ENCODE peak calls at places on chromosomes 6 and 20, in seven cellular contexts. J, B, H, X, E, D and Z are unnamed samples.

GRCh38 chr20:11050350-11050749 is 376.6 kb upstream of the JAG1 start:
- DNase-seq in J (no peak), H (no peak), E (no peak), D (no peak), B (no peak), X (no peak), Z (no peak)

GRCh38 chr6:112883095-112883494 is 536.0 kb downstream of the RFPL4B start:
- DNase-seq in J (no peak), B (no peak), H (no peak), X (peak), E (no peak), D (peak), Z (no peak)

GRCh38 chr6:96059586-96059985 is 43.8 kb downstream of the FUT9 start:
- DNase-seq in D (no peak), J (no peak), B (no peak), H (no peak), E (no peak), X (peak), Z (no peak)

GRCh38 chr6:130620338-130620781 is 206.8 kb upstream of the SMLR1 start:
- DNase-seq in B (no peak), H (no peak), J (no peak), X (peak), E (no peak), D (no peak), Z (peak)

GRCh38 chr6:115643762-115644161 is 416.9 kb downstream of the FRK start:
- DNase-seq in B (no peak), H (no peak), J (no peak), D (peak), E (no peak), X (peak), Z (peak)

GRCh38 chr20:54086444-54087134 is 16.2 kb upstream of the BCAS1 start:
- DNase-seq in J (no peak), X (no peak), D (peak), E (no peak), B (no peak), H (no peak), Z (no peak)

GRCh38 chr6:158752613-158753012 is 66.6 kb downstream of the EZR start:
- DNase-seq in H (no peak), J (no peak), B (peak), E (peak), D (no peak), X (no peak), Z (peak)

GRCh38 chr6:170371588-170371987 is 65.0 kb downstream of the FAM120B start:
- DNase-seq in X (no peak), B (no peak), D (peak), J (no peak), H (no peak), E (no peak), Z (no peak)

GRCh38 chr20:58665606-58666005 is 14.5 kb downstream of the STX16 start:
- DNase-seq in E (peak), B (no peak), H (no peak), D (no peak), X (no peak), J (no peak), Z (no peak)

GRCh38 chr20:52056203-52057062 is 135.1 kb downstream of the ZFP64 start:
- DNase-seq in H (no peak), D (peak), X (peak), B (no peak), E (no peak), J (no peak), Z (peak)

GRCh38 chr6:133062702-133063319 is 178.3 kb upstream of the EYA4 start:
- DNase-seq in X (no peak), H (no peak), B (no peak), J (no peak), E (no peak), D (peak), Z (no peak)

GRCh38 chr20:34604980-34605788 is 46.7 kb downstream of the MAP1LC3A start:
- DNase-seq in D (peak), X (peak), H (no peak), E (no peak), J (no peak), B (no peak), Z (peak)

GRCh38 chr6:113120577-113121285 is 736.4 kb upstream of the MARCKS start:
- DNase-seq in E (no peak), J (no peak), B (no peak), X (peak), H (no peak), D (peak), Z (peak)

GRCh38 chr6:7151381-7151780 is 43.6 kb downstream of the RREB1 start:
- DNase-seq in J (no peak), X (no peak), E (no peak), D (no peak), H (no peak), B (no peak), Z (no peak)

GRCh38 chr20:17612975-17613327 is 43.1 kb downstream of the DSTN start:
- DNase-seq in B (no peak), E (no peak), H (no peak), X (no peak), D (no peak), J (no peak), Z (peak)

GRCh38 chr6:142302427-142303190 is 802 bp downstream of the ADGRG6 start:
- DNase-seq in H (no peak), B (no peak), D (peak), J (no peak), E (no peak), X (no peak), Z (no peak)

GRCh38 chr6:142301421-142302391 is at the start of gene ADGRG6:
- DNase-seq in X (peak), H (peak), B (peak), E (peak), D (peak), J (no peak), Z (peak)

GRCh38 chr6:142300302-142300701 is 1.5 kb upstream of the ADGRG6 start:
- DNase-seq in X (no peak), B (no peak), H (no peak), D (no peak), J (no peak), E (no peak), Z (no peak)

GRCh38 chr6:142303191-142303564 is 1.4 kb downstream of the ADGRG6 start:
- DNase-seq in B (no peak), D (peak), E (no peak), J (no peak), X (no peak), H (no peak), Z (no peak)

DNA sequence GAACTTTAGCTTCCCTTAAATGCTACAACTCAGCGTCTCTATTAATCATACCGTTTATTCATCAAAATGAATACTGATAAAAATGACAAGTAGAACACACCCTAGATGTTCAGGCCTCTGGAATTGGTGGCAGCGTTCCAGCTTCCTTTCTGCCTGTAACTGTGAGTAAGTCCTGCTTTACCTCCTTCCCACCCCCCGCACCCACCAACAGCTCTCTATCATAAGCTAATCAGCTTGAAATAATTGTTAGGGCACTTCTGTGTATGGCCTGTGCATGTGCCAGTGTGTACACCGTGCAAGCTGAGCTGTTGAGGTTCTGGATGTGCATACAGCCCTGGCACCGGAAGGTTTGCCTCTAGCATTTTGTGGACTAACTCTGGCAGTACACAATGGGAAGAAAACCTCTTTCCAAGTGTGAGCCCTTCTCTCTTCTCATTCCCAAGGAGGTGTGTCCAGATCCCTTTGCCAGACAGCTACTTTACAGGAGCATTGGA is 1.0 kb upstream of the ADGRG6 start:
- DNase-seq in B (peak), J (no peak), E (no peak), H (no peak), D (peak), X (peak), Z (peak)
- H3K4me3 ChIP-seq in B (peak), J (peak), E (peak), H (peak), D (peak), X (peak), Z (peak)

DNA sequence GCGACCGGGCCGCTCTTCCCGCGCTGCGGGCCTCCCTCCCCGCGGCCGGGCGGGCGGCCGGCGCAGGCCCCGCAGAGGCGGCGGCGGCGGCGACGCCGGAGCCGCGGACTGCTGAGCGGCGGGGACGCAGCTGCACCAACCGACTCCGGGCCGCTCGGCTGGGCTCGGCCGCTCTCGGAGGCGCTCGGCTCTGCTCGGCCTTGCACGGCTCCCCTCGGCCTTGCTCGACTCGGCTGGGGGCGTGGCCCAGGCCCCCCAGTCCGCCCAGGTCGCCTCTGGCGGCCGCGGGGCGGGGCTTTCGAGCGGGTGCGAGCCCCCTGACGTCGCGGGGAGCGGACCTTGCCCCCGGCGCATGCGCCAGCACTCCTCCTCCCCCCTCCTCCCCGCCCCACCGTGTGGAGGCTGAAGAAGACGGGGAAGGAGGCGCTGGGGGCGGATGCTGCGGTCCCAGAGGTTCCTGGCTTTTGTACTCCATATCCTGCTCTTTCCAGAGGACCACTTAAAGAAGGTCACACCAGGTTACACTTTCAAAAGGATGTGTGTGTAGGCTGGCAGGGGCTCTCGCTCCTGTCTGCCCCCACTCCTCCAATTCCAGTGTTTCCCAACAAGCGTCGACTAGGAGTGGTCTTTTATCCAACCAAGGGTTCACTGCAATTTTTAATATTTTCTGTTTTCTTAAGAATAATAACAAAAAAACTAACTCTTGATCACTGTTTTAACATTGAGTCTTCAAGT is at the start of gene ZHX3:
- DNase-seq in D (peak), H (peak), J (peak), B (peak), E (peak), X (peak), Z (peak)
- TF ChIP-seq CTCF in D (no peak), H (no peak), J (no peak), B (no peak), E (no peak), X (no peak), Z (no peak)

GRCh38 chr6:36198986-36199385 is 2.4 kb downstream of the BRPF3 start:
- DNase-seq in X (no peak), J (no peak), B (no peak), H (no peak), D (no peak), E (no peak), Z (no peak)

GRCh38 chr6:36196049-36196879 is at the start of gene BRPF3:
- DNase-seq in D (peak), E (peak), X (peak), H (peak), B (peak), J (peak), Z (peak)

GRCh38 chr6:36197739-36198221 is 1.2 kb downstream of the BRPF3 start:
- DNase-seq in B (no peak), J (no peak), D (no peak), H (no peak), E (no peak), X (no peak), Z (no peak)

GRCh38 chr6:36196880-36197548 is 470 bp downstream of the BRPF3 start:
- DNase-seq in B (peak), X (peak), J (peak), E (peak), H (peak), D (peak), Z (peak)

DNA sequence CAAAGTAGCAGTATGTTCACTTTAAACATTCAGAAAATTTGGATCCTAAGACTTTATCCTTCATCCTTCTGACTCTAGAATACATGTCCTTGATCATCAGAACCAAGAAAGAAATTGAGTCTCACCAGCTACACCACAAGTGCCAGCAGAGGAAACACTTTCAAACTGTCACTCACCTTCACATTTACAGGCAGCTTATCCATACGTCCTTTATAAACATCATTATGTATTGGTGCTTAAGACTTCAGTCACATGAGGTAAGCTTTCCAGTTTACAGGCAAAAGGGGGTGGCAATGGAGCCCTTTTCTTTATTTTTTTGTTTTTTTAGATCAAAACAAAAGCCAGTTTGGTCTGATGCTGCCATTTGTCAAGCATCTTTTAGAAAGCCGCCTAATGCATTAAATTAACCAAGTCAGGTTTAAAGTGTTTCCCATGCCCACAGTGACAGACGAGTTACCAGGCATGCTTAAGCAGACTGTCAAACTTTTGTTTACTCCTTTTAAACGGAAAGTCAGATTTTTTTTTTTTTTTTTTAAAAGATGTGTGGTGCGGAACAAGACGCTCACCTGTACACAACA is 984 bp upstream of the BRPF3 start:
- DNase-seq in J (no peak), X (no peak), D (no peak), E (no peak), B (no peak), H (no peak), Z (peak)
- H3K4me3 ChIP-seq in J (peak), X (peak), D (peak), E (peak), B (peak), H (peak), Z (peak)

GRCh38 chr6:13573669-13574110 is 711 bp upstream of the SIRT5 start:
- DNase-seq in E (no peak), X (peak), B (peak), J (no peak), D (peak), H (no peak), Z (peak)

GRCh38 chr6:13575377-13575775 is 975 bp downstream of the SIRT5 start:
- DNase-seq in D (no peak), J (no peak), H (no peak), X (no peak), B (no peak), E (no peak), Z (no peak)

GRCh38 chr6:13574571-13575376 is at the start of gene SIRT5:
- DNase-seq in J (peak), H (peak), E (peak), X (peak), D (peak), B (peak), Z (peak)

GRCh38 chr6:13573255-13573654 is 1.1 kb upstream of the SIRT5 start:
- DNase-seq in D (no peak), H (no peak), X (no peak), B (no peak), J (no peak), E (no peak), Z (no peak)

GRCh38 chr6:13574149-13574570 is 241 bp upstream of the SIRT5 start:
- DNase-seq in X (peak), D (peak), J (peak), H (peak), E (peak), B (peak), Z (peak)
- TF ChIP-seq CTCF in X (peak), D (peak), J (peak), H (peak), E (peak), B (peak), Z (peak)

GRCh38 chr20:3171391-3172125 is 1.8 kb downstream of the LZTS3 start:
- DNase-seq in D (no peak), J (no peak), H (no peak), X (no peak), E (no peak), B (no peak), Z (no peak)

GRCh38 chr20:3173582-3174441 is 463 bp upstream of the LZTS3 start:
- DNase-seq in E (peak), J (peak), H (peak), D (peak), B (peak), X (peak), Z (peak)

GRCh38 chr20:3172933-3173581 is at the start of gene LZTS3:
- DNase-seq in H (peak), B (peak), X (peak), E (peak), D (peak), J (peak), Z (peak)

GRCh38 chr20:3174442-3175263 is 1.3 kb upstream of the LZTS3 start:
- DNase-seq in H (no peak), J (no peak), E (peak), D (peak), B (no peak), X (peak), Z (peak)

GRCh38 chr20:3172126-3172932 is 1.0 kb downstream of the LZTS3 start:
- DNase-seq in B (no peak), E (no peak), H (no peak), D (no peak), J (no peak), X (no peak), Z (no peak)
- H3K4me3 ChIP-seq in B (peak), E (peak), H (peak), D (peak), J (peak), X (peak), Z (peak)

DNA sequence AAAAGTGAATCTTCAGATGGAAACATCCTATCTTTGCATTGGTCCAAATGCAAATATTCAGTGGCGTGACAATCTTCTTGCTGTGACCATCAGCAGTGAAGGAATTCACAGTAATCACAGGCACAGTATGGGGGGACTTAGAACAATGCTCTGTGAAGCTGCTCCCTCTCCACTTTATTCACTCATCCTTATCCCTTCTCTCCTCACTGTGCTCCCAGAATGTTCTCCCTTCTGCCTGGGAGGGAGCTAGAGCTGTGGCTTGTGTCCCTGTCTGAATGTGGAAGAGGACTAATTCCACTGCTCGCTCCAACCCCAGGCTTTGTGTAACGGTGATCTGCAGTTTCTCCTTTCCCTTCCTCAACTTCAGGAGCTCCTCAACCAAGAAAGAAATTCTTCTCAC is 243.7 kb downstream of the ALDH8A1 start:
- DNase-seq in D (no peak), X (no peak), H (no peak), J (no peak), E (no peak), B (no peak), Z (no peak)
- TF ChIP-seq CTCF in D (no peak), X (no peak), H (no peak), J (no peak), E (no peak), B (no peak), Z (no peak)